ENCODE peak calls at places on chromosome 10, in four cellular contexts. N is HCT116; B is CD8-positive, alpha-beta T cell; M is IMR-90. J is an unnamed sample.
A peak's percentile ranks its signal among the peaks of the same experiment; 100 is the strongest.

GRCh38 chr10:61869772-61870520 is 31.6 kb upstream of the ARID5B start:
- DNase-seq in N (no peak), M (peak; percentile 73), B (no peak), J (peak; percentile 56)

GRCh38 chr10:44959243-44960097 is at the start of gene RASSF4:
- DNase-seq in B (peak; percentile 89), M (peak; percentile 74), N (peak; percentile 52), J (no peak)

GRCh38 chr10:89738551-89739209 is 37.3 kb downstream of the KIF20B start:
- DNase-seq in B (no peak), N (no peak), M (no peak), J (no peak)

GRCh38 chr10:32379314-32379949 is 32.5 kb upstream of the EPC1 start:
- DNase-seq in B (no peak), M (peak; percentile 68), N (peak; percentile 62), J (no peak)

GRCh38 chr10:104899779-104900178 is 258.7 kb downstream of the SORCS3 start:
- DNase-seq in M (no peak), B (no peak), N (no peak), J (no peak)

GRCh38 chr10:61356342-61356741 is 96.8 kb downstream of the TMEM26 start:
- DNase-seq in N (no peak), M (no peak), B (no peak), J (peak; percentile 10)

GRCh38 chr10:95445837-95446347 is 115.3 kb downstream of the SORBS1 start:
- DNase-seq in N (peak; percentile 80), B (no peak), M (peak; percentile 69), J (peak; percentile 45)

GRCh38 chr10:106440355-106440754 is 724.2 kb downstream of the SORCS1 start:
- DNase-seq in N (no peak), M (peak; percentile 41), B (no peak), J (no peak)

GRCh38 chr10:36721851-36722250 is 403.5 kb upstream of the ANKRD30A start:
- DNase-seq in B (no peak), N (no peak), M (peak; percentile 47), J (peak; percentile 27)

DNA sequence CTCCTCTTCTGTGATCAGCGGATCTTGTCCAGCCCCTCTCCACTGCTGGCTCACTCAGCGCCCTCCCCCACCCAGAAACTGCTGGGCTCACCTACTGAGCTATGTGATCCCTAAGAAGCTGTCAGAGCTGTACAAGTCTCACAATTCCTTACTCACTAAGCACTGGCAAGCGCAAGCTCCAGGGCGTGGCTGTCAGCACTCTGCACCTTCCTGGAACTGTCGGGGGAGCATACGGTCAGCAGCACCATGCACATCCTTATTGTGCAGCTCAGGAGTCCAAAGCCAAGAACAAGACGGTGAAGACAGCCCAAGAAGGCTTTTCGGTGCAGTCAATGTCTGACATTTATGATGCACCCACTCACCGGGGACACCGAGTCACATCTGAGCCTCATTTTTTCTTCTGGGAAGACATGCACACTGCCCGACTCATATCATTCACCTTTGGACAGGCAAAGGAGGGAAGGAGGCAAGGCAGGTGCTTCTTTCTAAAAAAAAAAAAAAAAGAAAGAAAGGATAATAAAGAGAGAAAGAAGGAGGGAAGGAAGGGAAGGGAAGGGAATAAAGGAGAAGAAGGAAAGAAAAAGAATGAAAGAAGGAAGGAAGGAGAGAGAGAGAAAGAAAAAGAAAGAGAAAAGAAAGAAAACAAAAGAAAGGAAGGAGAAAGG is 56.3 kb downstream of the ASB13 start:
- DNase-seq in M (no peak), N (no peak), B (no peak), J (no peak)
- H3K4me3 ChIP-seq in M (no peak overlapping the region), N (peak overlapping the region; percentile 54), B (no peak overlapping the region), J (no peak overlapping the region)

GRCh38 chr10:73247509-73248258 is 629 bp upstream of the DNAJC9 start:
- DNase-seq in N (no peak), B (no peak), M (peak; percentile 33), J (no peak)

GRCh38 chr10:73244866-73245477 is 2.1 kb downstream of the DNAJC9 start:
- DNase-seq in M (no peak), B (no peak), N (no peak), J (no peak)

GRCh38 chr10:73246783-73247508 is at the start of gene DNAJC9:
- DNase-seq in M (peak; percentile 90), B (peak; percentile 98), N (peak; percentile 90), J (peak; percentile 56)

GRCh38 chr10:73246322-73246782 is 703 bp downstream of the DNAJC9 start:
- DNase-seq in N (no peak), B (no peak), M (no peak), J (no peak)

GRCh38 chr10:73248259-73248724 is 1.2 kb upstream of the DNAJC9 start:
- DNase-seq in B (no peak), M (no peak), N (no peak), J (no peak)
- H3K4me3 ChIP-seq in B (no peak overlapping the region), M (no peak overlapping the region), N (peak overlapping the region; percentile 67), J (no peak overlapping the region)

DNA sequence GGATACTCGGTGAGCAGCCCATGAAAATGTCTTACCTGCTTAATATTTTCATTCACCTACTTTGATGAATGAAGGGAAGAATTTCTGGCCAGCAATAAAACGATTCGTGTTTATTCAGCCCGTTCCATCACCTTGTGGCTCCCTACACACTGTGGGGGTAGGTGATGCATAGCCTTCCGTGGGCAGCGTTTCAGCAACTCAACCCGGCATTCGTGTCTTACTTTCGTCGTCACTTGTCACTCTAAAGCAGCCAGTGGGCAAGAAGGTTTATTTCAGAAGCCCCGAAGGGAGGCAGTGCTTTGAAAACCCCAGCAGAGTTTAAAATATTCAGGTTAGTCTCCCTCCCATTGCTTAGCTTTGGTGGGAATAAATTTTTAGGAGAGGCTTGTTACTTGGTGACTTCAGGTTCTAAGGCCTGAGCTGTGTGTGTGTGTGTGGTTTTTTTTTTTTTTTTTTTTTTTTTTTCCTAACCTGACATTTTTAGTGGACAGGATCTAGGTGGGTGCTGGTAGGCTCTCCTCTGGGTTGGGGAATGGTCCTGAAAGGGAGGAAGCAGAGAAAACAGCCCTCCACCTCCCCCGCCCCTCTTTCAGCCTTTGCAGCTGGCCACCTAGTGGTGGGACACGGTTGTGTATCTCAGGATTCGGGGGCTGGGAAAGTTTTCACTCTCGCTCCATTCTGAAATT is 1.8 kb downstream of the GRK5 start:
- DNase-seq in M (peak; percentile 80), B (peak; percentile 43), N (no peak), J (no peak)
- H3K4me3 ChIP-seq in M (peak overlapping the region; percentile 61), B (peak overlapping the region; percentile 77), N (peak overlapping the region; percentile 25), J (peak overlapping the region; percentile 65)

GRCh38 chr10:96829029-96829773 is 2.9 kb upstream of the LCOR start:
- DNase-seq in B (no peak), M (no peak), N (no peak), J (no peak)

GRCh38 chr10:96831200-96831866 is 765 bp upstream of the LCOR start:
- DNase-seq in N (no peak), M (no peak), B (no peak), J (no peak)

GRCh38 chr10:96828609-96829008 is 3.5 kb upstream of the LCOR start:
- DNase-seq in M (no peak), B (no peak), N (no peak), J (no peak)

GRCh38 chr10:96831867-96832720 is at the start of gene LCOR:
- DNase-seq in B (peak; percentile 79), M (peak; percentile 86), N (peak; percentile 59), J (peak; percentile 39)

DNA sequence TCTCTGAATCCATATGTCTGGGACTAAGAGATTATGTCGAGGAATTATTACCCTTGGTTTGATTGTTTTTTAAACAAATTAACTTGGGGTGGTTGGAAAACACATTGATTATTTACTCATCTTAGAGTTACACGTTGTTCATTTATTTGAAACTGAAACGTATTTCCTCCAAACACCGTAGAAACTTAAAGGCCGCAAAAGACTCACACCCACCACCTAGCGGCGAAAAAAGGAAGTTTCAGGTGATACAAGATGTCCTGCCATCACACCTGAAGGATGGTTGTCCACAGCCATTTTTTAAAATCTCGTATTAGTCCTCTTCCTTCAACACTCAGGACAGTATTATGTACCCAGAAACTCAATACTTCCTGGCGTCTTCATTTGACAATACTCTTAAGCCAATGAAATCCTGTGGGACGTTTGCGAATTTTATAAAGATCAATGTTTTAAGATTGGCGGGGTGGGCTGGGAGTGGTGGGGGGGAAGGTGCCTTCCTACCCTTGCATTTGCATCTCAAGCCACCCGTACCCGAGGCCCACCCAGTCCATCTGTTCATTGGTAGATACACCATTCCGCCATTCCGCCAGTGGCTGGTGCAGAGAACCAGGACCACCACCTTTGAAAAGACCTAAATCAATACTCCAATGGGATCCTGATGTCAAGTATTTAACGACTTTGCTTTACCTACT is 1.4 kb upstream of the LCOR start:
- DNase-seq in B (peak; percentile 73), M (peak; percentile 65), N (peak; percentile 75), J (no peak)
- H3K4me3 ChIP-seq in B (no peak overlapping the region), M (no peak overlapping the region), N (peak overlapping the region; percentile 58), J (no peak overlapping the region)

J was measured in AG09309.